ENCODE peak calls at places on chromosomes 2 and 18, in seven cellular contexts. One of them, this sample, is unnamed.

GRCh38 chr2:70962211-70962884 is 16.1 kb upstream of the ANKRD53 start:
- DNase-seq in foreskin fibroblast: no peak
- DNase-seq in psoas muscle: no peak
- DNase-seq in AG09309: no peak
- DNase-seq in cardiac fibroblast: no peak
- DNase-seq in choroid plexus epithelial cell: no peak
- DNase-seq in upper lobe of right lung: peak
- DNase-seq in this sample: no peak

GRCh38 chr18:70454705-70455322 is 166.0 kb downstream of the SOCS6 start:
- DNase-seq in foreskin fibroblast: peak
- DNase-seq in psoas muscle: no peak
- DNase-seq in AG09309: no peak
- DNase-seq in cardiac fibroblast: peak
- DNase-seq in choroid plexus epithelial cell: peak
- DNase-seq in upper lobe of right lung: no peak
- DNase-seq in this sample: peak

GRCh38 chr18:69444221-69444620 is 43.5 kb downstream of the DOK6 start:
- DNase-seq in foreskin fibroblast: peak
- DNase-seq in psoas muscle: no peak
- DNase-seq in AG09309: peak
- DNase-seq in cardiac fibroblast: no peak
- DNase-seq in choroid plexus epithelial cell: no peak
- DNase-seq in upper lobe of right lung: no peak
- DNase-seq in this sample: peak

GRCh38 chr2:134453973-134454372 is 200.1 kb downstream of the MGAT5 start:
- DNase-seq in foreskin fibroblast: no peak
- DNase-seq in psoas muscle: no peak
- DNase-seq in AG09309: no peak
- DNase-seq in cardiac fibroblast: no peak
- DNase-seq in choroid plexus epithelial cell: no peak
- DNase-seq in upper lobe of right lung: peak
- DNase-seq in this sample: no peak

GRCh38 chr2:56582570-56582969 is 398.8 kb downstream of the CCDC85A start:
- DNase-seq in foreskin fibroblast: no peak
- DNase-seq in psoas muscle: no peak
- DNase-seq in AG09309: no peak
- DNase-seq in cardiac fibroblast: no peak
- DNase-seq in choroid plexus epithelial cell: no peak
- DNase-seq in upper lobe of right lung: no peak
- DNase-seq in this sample: no peak

GRCh38 chr2:125654226-125654625 is 1001.7 kb upstream of the GYPC start:
- DNase-seq in foreskin fibroblast: no peak
- DNase-seq in psoas muscle: no peak
- DNase-seq in AG09309: no peak
- DNase-seq in cardiac fibroblast: no peak
- DNase-seq in choroid plexus epithelial cell: no peak
- DNase-seq in upper lobe of right lung: no peak
- DNase-seq in this sample: no peak

GRCh38 chr2:149129433-149129832 is 90.9 kb downstream of the LYPD6B start:
- DNase-seq in foreskin fibroblast: no peak
- DNase-seq in psoas muscle: no peak
- DNase-seq in AG09309: no peak
- DNase-seq in cardiac fibroblast: no peak
- DNase-seq in choroid plexus epithelial cell: no peak
- DNase-seq in upper lobe of right lung: no peak
- DNase-seq in this sample: peak

GRCh38 chr2:200338692-200339091 is 32.2 kb downstream of the SPATS2L start:
- DNase-seq in foreskin fibroblast: no peak
- DNase-seq in psoas muscle: no peak
- DNase-seq in AG09309: no peak
- DNase-seq in cardiac fibroblast: no peak
- DNase-seq in choroid plexus epithelial cell: peak
- DNase-seq in upper lobe of right lung: no peak
- DNase-seq in this sample: no peak

GRCh38 chr2:165357758-165358157 is 111.7 kb upstream of the CSRNP3 start:
- DNase-seq in foreskin fibroblast: peak
- DNase-seq in psoas muscle: no peak
- DNase-seq in AG09309: peak
- DNase-seq in cardiac fibroblast: peak
- DNase-seq in choroid plexus epithelial cell: peak
- DNase-seq in upper lobe of right lung: no peak
- DNase-seq in this sample: peak

GRCh38 chr2:160968183-160968582 is 192.0 kb upstream of the TANK start:
- DNase-seq in foreskin fibroblast: no peak
- DNase-seq in psoas muscle: no peak
- DNase-seq in AG09309: no peak
- DNase-seq in cardiac fibroblast: no peak
- DNase-seq in choroid plexus epithelial cell: peak
- DNase-seq in upper lobe of right lung: no peak
- DNase-seq in this sample: peak

GRCh38 chr18:74745658-74746403 is 148.2 kb downstream of the ZNF407 start:
- DNase-seq in foreskin fibroblast: peak
- DNase-seq in psoas muscle: no peak
- DNase-seq in AG09309: no peak
- DNase-seq in cardiac fibroblast: peak
- DNase-seq in choroid plexus epithelial cell: peak
- DNase-seq in upper lobe of right lung: no peak
- DNase-seq in this sample: peak

GRCh38 chr2:48824116-48824515 is 68.6 kb upstream of the LHCGR start:
- DNase-seq in foreskin fibroblast: no peak
- DNase-seq in psoas muscle: no peak
- DNase-seq in AG09309: no peak
- DNase-seq in cardiac fibroblast: no peak
- DNase-seq in choroid plexus epithelial cell: no peak
- DNase-seq in upper lobe of right lung: no peak
- DNase-seq in this sample: peak

GRCh38 chr2:16656087-16656486 is 9.5 kb downstream of the CYRIA start:
- DNase-seq in foreskin fibroblast: no peak
- DNase-seq in psoas muscle: no peak
- DNase-seq in AG09309: no peak
- DNase-seq in cardiac fibroblast: no peak
- DNase-seq in choroid plexus epithelial cell: no peak
- DNase-seq in upper lobe of right lung: no peak
- DNase-seq in this sample: no peak

GRCh38 chr2:207205173-207205957 is 39.6 kb upstream of the KLF7 start:
- DNase-seq in foreskin fibroblast: no peak
- DNase-seq in psoas muscle: no peak
- DNase-seq in AG09309: no peak
- DNase-seq in cardiac fibroblast: no peak
- DNase-seq in choroid plexus epithelial cell: no peak
- DNase-seq in upper lobe of right lung: no peak
- DNase-seq in this sample: no peak

GRCh38 chr2:109719871-109720270 is 74.2 kb upstream of the RGPD5 start:
- DNase-seq in foreskin fibroblast: no peak
- DNase-seq in psoas muscle: no peak
- DNase-seq in AG09309: no peak
- DNase-seq in cardiac fibroblast: no peak
- DNase-seq in choroid plexus epithelial cell: no peak
- DNase-seq in upper lobe of right lung: peak
- DNase-seq in this sample: no peak

GRCh38 chr2:29606105-29606871 is 315.1 kb downstream of the ALK start:
- DNase-seq in foreskin fibroblast: peak
- DNase-seq in psoas muscle: no peak
- DNase-seq in AG09309: peak
- DNase-seq in cardiac fibroblast: peak
- DNase-seq in choroid plexus epithelial cell: peak
- DNase-seq in upper lobe of right lung: no peak
- DNase-seq in this sample: peak

GRCh38 chr18:36302676-36303075 is 5.2 kb downstream of the FHOD3 start:
- DNase-seq in foreskin fibroblast: no peak
- DNase-seq in psoas muscle: no peak
- DNase-seq in AG09309: no peak
- DNase-seq in cardiac fibroblast: peak
- DNase-seq in choroid plexus epithelial cell: peak
- DNase-seq in upper lobe of right lung: no peak
- DNase-seq in this sample: peak

GRCh38 chr2:206422493-206422892 is 20.8 kb upstream of the ADAM23 start:
- DNase-seq in foreskin fibroblast: no peak
- DNase-seq in psoas muscle: no peak
- DNase-seq in AG09309: no peak
- DNase-seq in cardiac fibroblast: no peak
- DNase-seq in choroid plexus epithelial cell: peak
- DNase-seq in upper lobe of right lung: no peak
- DNase-seq in this sample: no peak

GRCh38 chr18:49632588-49632987 is 70.7 kb downstream of the LIPG start:
- DNase-seq in foreskin fibroblast: no peak
- DNase-seq in psoas muscle: no peak
- DNase-seq in AG09309: no peak
- DNase-seq in cardiac fibroblast: peak
- DNase-seq in choroid plexus epithelial cell: no peak
- DNase-seq in upper lobe of right lung: no peak
- DNase-seq in this sample: no peak

GRCh38 chr2:133812826-133813617 is 244.8 kb upstream of the NCKAP5 start:
- DNase-seq in foreskin fibroblast: peak
- DNase-seq in psoas muscle: no peak
- DNase-seq in AG09309: no peak
- DNase-seq in cardiac fibroblast: peak
- DNase-seq in choroid plexus epithelial cell: no peak
- DNase-seq in upper lobe of right lung: no peak
- DNase-seq in this sample: peak

GRCh38 chr18:25726278-25726677 is 364.1 kb downstream of the SS18 start:
- DNase-seq in foreskin fibroblast: peak
- DNase-seq in psoas muscle: no peak
- DNase-seq in AG09309: no peak
- DNase-seq in cardiac fibroblast: peak
- DNase-seq in choroid plexus epithelial cell: peak
- DNase-seq in upper lobe of right lung: no peak
- DNase-seq in this sample: peak

GRCh38 chr2:202750778-202751427 is 116.1 kb downstream of the FAM117B start:
- DNase-seq in foreskin fibroblast: no peak
- DNase-seq in psoas muscle: no peak
- DNase-seq in AG09309: no peak
- DNase-seq in cardiac fibroblast: peak
- DNase-seq in choroid plexus epithelial cell: peak
- DNase-seq in upper lobe of right lung: no peak
- DNase-seq in this sample: no peak

DNA sequence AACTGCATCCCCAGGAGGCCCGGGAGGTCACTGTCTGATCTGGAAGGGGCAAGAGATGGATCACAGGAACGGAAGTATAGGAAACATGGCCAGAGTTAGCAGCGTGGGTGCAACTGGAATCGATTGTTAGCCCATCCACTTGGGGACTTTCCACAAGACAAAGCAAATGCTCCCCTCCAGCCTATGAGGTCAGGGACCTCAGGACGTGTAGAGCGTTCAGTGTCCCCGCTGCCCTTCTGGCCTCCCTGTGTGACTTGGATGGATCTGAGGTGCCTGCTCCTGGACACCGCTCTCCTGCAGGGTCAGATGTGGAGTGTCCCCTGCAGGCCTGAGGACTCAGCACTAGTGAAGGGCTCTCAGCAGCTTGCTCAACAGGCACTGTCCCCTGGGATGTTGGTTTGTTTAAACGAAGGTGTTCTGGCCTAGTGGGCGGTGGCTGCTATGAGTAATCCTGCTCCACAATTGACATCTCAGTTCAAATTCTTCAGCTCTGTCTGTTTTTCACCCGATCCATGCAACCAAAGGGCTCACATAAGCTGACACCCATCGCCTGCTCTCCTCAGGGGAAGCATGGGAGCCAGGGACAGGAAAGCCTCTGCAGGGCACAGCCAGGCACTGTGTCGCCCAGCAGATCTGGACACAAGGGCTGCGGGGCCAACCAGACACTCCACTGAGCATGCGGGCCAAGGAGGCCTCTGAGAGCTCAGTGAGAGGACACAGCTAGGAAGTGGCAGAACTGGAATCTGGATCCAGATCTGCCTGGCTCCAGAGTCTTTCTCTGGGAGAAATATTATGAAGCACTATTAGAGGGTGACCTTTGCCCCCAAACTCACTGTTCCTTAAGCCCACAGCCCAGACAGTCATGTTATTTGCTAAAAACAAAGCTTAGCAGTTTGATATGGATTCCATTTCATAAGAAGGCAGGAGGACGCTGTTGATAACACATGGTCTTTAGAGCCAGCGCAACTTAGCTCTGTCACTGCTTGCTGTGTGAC is 78.5 kb downstream of the RHOB start:
- DNase-seq in foreskin fibroblast: peak
- DNase-seq in psoas muscle: peak
- DNase-seq in AG09309: no peak
- DNase-seq in cardiac fibroblast: peak
- DNase-seq in choroid plexus epithelial cell: peak
- DNase-seq in upper lobe of right lung: peak
- DNase-seq in this sample: peak
- TF ChIP-seq CTCF in foreskin fibroblast: no peak
- TF ChIP-seq CTCF in psoas muscle: no peak
- TF ChIP-seq CTCF in AG09309: no peak
- TF ChIP-seq CTCF in cardiac fibroblast: peak
- TF ChIP-seq CTCF in choroid plexus epithelial cell: peak
- TF ChIP-seq CTCF in upper lobe of right lung: peak
- TF ChIP-seq CTCF in this sample: peak

GRCh38 chr2:213065583-213066444 is 85.6 kb downstream of the IKZF2 start:
- DNase-seq in foreskin fibroblast: no peak
- DNase-seq in psoas muscle: no peak
- DNase-seq in AG09309: peak
- DNase-seq in cardiac fibroblast: peak
- DNase-seq in choroid plexus epithelial cell: peak
- DNase-seq in upper lobe of right lung: no peak
- DNase-seq in this sample: peak
- H3K4me3 ChIP-seq in foreskin fibroblast: no peak
- H3K4me3 ChIP-seq in psoas muscle: peak
- H3K4me3 ChIP-seq in AG09309: no peak
- H3K4me3 ChIP-seq in cardiac fibroblast: no peak
- H3K4me3 ChIP-seq in choroid plexus epithelial cell: peak
- H3K4me3 ChIP-seq in upper lobe of right lung: peak
- H3K4me3 ChIP-seq in this sample: no peak

GRCh38 chr2:43203373-43203772 is 23.0 kb downstream of the ZFP36L2 start:
- DNase-seq in foreskin fibroblast: no peak
- DNase-seq in psoas muscle: no peak
- DNase-seq in AG09309: no peak
- DNase-seq in cardiac fibroblast: no peak
- DNase-seq in choroid plexus epithelial cell: no peak
- DNase-seq in upper lobe of right lung: no peak
- DNase-seq in this sample: no peak
- TF ChIP-seq CTCF in foreskin fibroblast: no peak
- TF ChIP-seq CTCF in psoas muscle: no peak
- TF ChIP-seq CTCF in AG09309: no peak
- TF ChIP-seq CTCF in cardiac fibroblast: no peak
- TF ChIP-seq CTCF in choroid plexus epithelial cell: no peak
- TF ChIP-seq CTCF in upper lobe of right lung: no peak
- TF ChIP-seq CTCF in this sample: no peak

GRCh38 chr2:234497592-234498023 is 727 bp upstream of the ARL4C start:
- DNase-seq in foreskin fibroblast: no peak
- DNase-seq in psoas muscle: no peak
- DNase-seq in AG09309: no peak
- DNase-seq in cardiac fibroblast: no peak
- DNase-seq in choroid plexus epithelial cell: no peak
- DNase-seq in upper lobe of right lung: no peak
- DNase-seq in this sample: no peak

GRCh38 chr2:234496835-234497591 is at the start of gene ARL4C:
- DNase-seq in foreskin fibroblast: peak
- DNase-seq in psoas muscle: peak
- DNase-seq in AG09309: no peak
- DNase-seq in cardiac fibroblast: peak
- DNase-seq in choroid plexus epithelial cell: peak
- DNase-seq in upper lobe of right lung: peak
- DNase-seq in this sample: peak

GRCh38 chr2:234495801-234496441 is 960 bp downstream of the ARL4C start:
- DNase-seq in foreskin fibroblast: peak
- DNase-seq in psoas muscle: peak
- DNase-seq in AG09309: no peak
- DNase-seq in cardiac fibroblast: peak
- DNase-seq in choroid plexus epithelial cell: peak
- DNase-seq in upper lobe of right lung: peak
- DNase-seq in this sample: peak

GRCh38 chr2:234495076-234495800 is 1.6 kb downstream of the ARL4C start:
- DNase-seq in foreskin fibroblast: no peak
- DNase-seq in psoas muscle: no peak
- DNase-seq in AG09309: no peak
- DNase-seq in cardiac fibroblast: peak
- DNase-seq in choroid plexus epithelial cell: peak
- DNase-seq in upper lobe of right lung: no peak
- DNase-seq in this sample: peak

GRCh38 chr2:234496442-234496834 is 443 bp downstream of the ARL4C start:
- DNase-seq in foreskin fibroblast: no peak
- DNase-seq in psoas muscle: no peak
- DNase-seq in AG09309: no peak
- DNase-seq in cardiac fibroblast: no peak
- DNase-seq in choroid plexus epithelial cell: peak
- DNase-seq in upper lobe of right lung: no peak
- DNase-seq in this sample: peak
- H3K4me3 ChIP-seq in foreskin fibroblast: peak
- H3K4me3 ChIP-seq in psoas muscle: peak
- H3K4me3 ChIP-seq in AG09309: peak
- H3K4me3 ChIP-seq in cardiac fibroblast: peak
- H3K4me3 ChIP-seq in choroid plexus epithelial cell: peak
- H3K4me3 ChIP-seq in upper lobe of right lung: peak
- H3K4me3 ChIP-seq in this sample: peak